ENCODE peak calls at places on chromosomes 2 and 18, in six cellular contexts. One of them, this sample, is unnamed.

GRCh38 chr2:220460257-220460985 is 833.0 kb downstream of the SLC4A3 start:
- DNase-seq in mammary epithelial cell: no peak
- DNase-seq in IMR-90: peak
- DNase-seq in lower leg skin: no peak
- DNase-seq in brain microvascular endothelial cell: no peak
- DNase-seq in tibial nerve: no peak
- DNase-seq in this sample: no peak

GRCh38 chr2:158755738-158756137 is 39.4 kb upstream of the DAPL1 start:
- DNase-seq in mammary epithelial cell: no peak
- DNase-seq in IMR-90: no peak
- DNase-seq in lower leg skin: no peak
- DNase-seq in brain microvascular endothelial cell: no peak
- DNase-seq in tibial nerve: no peak
- DNase-seq in this sample: no peak

GRCh38 chr18:8705941-8706544 is 687 bp downstream of the MTCL1 start:
- DNase-seq in mammary epithelial cell: peak
- DNase-seq in IMR-90: no peak
- DNase-seq in lower leg skin: no peak
- DNase-seq in brain microvascular endothelial cell: no peak
- DNase-seq in tibial nerve: no peak
- DNase-seq in this sample: no peak

GRCh38 chr2:163779970-163780597 is 44.3 kb upstream of the FIGN start:
- DNase-seq in mammary epithelial cell: peak
- DNase-seq in IMR-90: no peak
- DNase-seq in lower leg skin: no peak
- DNase-seq in brain microvascular endothelial cell: no peak
- DNase-seq in tibial nerve: no peak
- DNase-seq in this sample: no peak

GRCh38 chr18:60649107-60649506 is 276.5 kb upstream of the MC4R start:
- DNase-seq in mammary epithelial cell: no peak
- DNase-seq in IMR-90: no peak
- DNase-seq in lower leg skin: no peak
- DNase-seq in brain microvascular endothelial cell: no peak
- DNase-seq in tibial nerve: no peak
- DNase-seq in this sample: no peak

GRCh38 chr2:214960677-214961076 is 151.2 kb upstream of the BARD1 start:
- DNase-seq in mammary epithelial cell: peak
- DNase-seq in IMR-90: peak
- DNase-seq in lower leg skin: no peak
- DNase-seq in brain microvascular endothelial cell: no peak
- DNase-seq in tibial nerve: no peak
- DNase-seq in this sample: no peak

GRCh38 chr2:20674309-20674965 is 7.5 kb downstream of the GDF7 start:
- DNase-seq in mammary epithelial cell: no peak
- DNase-seq in IMR-90: no peak
- DNase-seq in lower leg skin: no peak
- DNase-seq in brain microvascular endothelial cell: no peak
- DNase-seq in tibial nerve: no peak
- DNase-seq in this sample: no peak

GRCh38 chr2:219104107-219105050 is 43.7 kb upstream of the IHH start:
- DNase-seq in mammary epithelial cell: peak
- DNase-seq in IMR-90: peak
- DNase-seq in lower leg skin: no peak
- DNase-seq in brain microvascular endothelial cell: peak
- DNase-seq in tibial nerve: no peak
- DNase-seq in this sample: no peak

GRCh38 chr2:69768217-69768616 is 26.3 kb downstream of the ANXA4 start:
- DNase-seq in mammary epithelial cell: no peak
- DNase-seq in IMR-90: no peak
- DNase-seq in lower leg skin: no peak
- DNase-seq in brain microvascular endothelial cell: no peak
- DNase-seq in tibial nerve: no peak
- DNase-seq in this sample: no peak

GRCh38 chr18:55790296-55790695 is 202.3 kb upstream of the TCF4 start:
- DNase-seq in mammary epithelial cell: peak
- DNase-seq in IMR-90: peak
- DNase-seq in lower leg skin: no peak
- DNase-seq in brain microvascular endothelial cell: peak
- DNase-seq in tibial nerve: no peak
- DNase-seq in this sample: no peak

GRCh38 chr2:104434363-104434792 is 419.5 kb upstream of the POU3F3 start:
- DNase-seq in mammary epithelial cell: no peak
- DNase-seq in IMR-90: no peak
- DNase-seq in lower leg skin: no peak
- DNase-seq in brain microvascular endothelial cell: no peak
- DNase-seq in tibial nerve: no peak
- DNase-seq in this sample: no peak

GRCh38 chr2:105746177-105747080 is 1.7 kb downstream of the NCK2 start:
- DNase-seq in mammary epithelial cell: peak
- DNase-seq in IMR-90: no peak
- DNase-seq in lower leg skin: peak
- DNase-seq in brain microvascular endothelial cell: no peak
- DNase-seq in tibial nerve: peak
- DNase-seq in this sample: peak

DNA sequence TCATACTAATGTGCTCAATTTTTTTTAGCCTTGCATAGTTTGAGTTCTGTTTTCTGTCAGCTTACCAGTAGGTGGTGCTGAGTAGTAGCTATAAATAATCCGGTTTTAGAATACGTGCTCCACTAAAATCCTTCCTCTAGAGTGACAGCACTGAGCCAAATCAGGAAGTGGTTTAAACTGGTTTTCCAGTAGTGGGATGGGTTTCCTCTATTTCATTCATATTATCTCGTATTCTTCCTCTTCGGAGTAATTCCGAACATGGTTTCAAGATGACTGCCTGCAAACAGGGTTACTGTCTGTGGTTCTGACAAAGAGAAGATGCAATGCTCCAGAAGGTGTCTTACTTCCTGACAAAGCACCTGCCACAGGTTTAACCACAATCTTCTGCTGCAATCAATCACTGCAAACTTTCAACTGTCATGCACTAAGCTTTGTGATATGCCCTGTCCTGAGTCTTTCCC is 496.9 kb upstream of the VRK2 start:
- DNase-seq in mammary epithelial cell: peak
- DNase-seq in IMR-90: no peak
- DNase-seq in lower leg skin: no peak
- DNase-seq in brain microvascular endothelial cell: peak
- DNase-seq in tibial nerve: no peak
- DNase-seq in this sample: no peak
- TF ChIP-seq CTCF in mammary epithelial cell: peak
- TF ChIP-seq CTCF in IMR-90: peak
- TF ChIP-seq CTCF in lower leg skin: no peak
- TF ChIP-seq CTCF in brain microvascular endothelial cell: peak
- TF ChIP-seq CTCF in tibial nerve: no peak
- TF ChIP-seq CTCF in this sample: no peak

DNA sequence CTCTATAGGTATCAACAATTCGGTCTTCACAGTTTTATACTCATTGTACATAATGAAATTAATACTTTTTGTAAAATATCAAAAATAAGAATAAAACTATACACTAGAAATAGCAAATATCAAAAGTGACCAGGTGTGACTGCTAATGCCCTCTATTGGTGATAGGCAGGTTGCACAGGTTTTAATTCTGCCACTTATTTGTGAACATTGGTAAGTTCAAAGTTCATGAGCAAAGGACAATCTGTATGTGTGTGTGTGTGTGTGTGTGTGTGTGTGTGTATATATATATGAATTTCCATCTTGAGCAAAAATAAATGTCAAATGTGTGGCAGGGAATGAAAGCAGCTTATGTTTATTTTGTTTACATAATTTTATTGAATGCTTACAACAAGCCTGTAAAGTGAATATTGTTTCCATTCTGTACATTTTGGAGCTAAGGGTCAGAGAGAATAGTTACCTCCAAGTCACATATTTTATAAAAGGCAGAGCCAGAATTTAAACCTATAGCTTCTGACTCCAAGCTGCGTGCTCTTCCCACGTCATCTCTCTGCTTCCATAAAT is 537.4 kb downstream of the CPS1 start:
- DNase-seq in mammary epithelial cell: peak
- DNase-seq in IMR-90: no peak
- DNase-seq in lower leg skin: no peak
- DNase-seq in brain microvascular endothelial cell: no peak
- DNase-seq in tibial nerve: no peak
- DNase-seq in this sample: no peak
- TF ChIP-seq CTCF in mammary epithelial cell: peak
- TF ChIP-seq CTCF in IMR-90: peak
- TF ChIP-seq CTCF in lower leg skin: no peak
- TF ChIP-seq CTCF in brain microvascular endothelial cell: peak
- TF ChIP-seq CTCF in tibial nerve: no peak
- TF ChIP-seq CTCF in this sample: no peak

GRCh38 chr2:230864605-230865323 is at the start of gene ITM2C:
- DNase-seq in mammary epithelial cell: peak
- DNase-seq in IMR-90: peak
- DNase-seq in lower leg skin: no peak
- DNase-seq in brain microvascular endothelial cell: peak
- DNase-seq in tibial nerve: no peak
- DNase-seq in this sample: no peak

GRCh38 chr2:230864122-230864604 is 579 bp upstream of the ITM2C start:
- DNase-seq in mammary epithelial cell: no peak
- DNase-seq in IMR-90: no peak
- DNase-seq in lower leg skin: no peak
- DNase-seq in brain microvascular endothelial cell: no peak
- DNase-seq in tibial nerve: no peak
- DNase-seq in this sample: no peak

GRCh38 chr2:230866704-230867561 is 2.2 kb downstream of the ITM2C start:
- DNase-seq in mammary epithelial cell: no peak
- DNase-seq in IMR-90: peak
- DNase-seq in lower leg skin: no peak
- DNase-seq in brain microvascular endothelial cell: no peak
- DNase-seq in tibial nerve: no peak
- DNase-seq in this sample: no peak

GRCh38 chr2:230865324-230865765 is 603 bp downstream of the ITM2C start:
- DNase-seq in mammary epithelial cell: no peak
- DNase-seq in IMR-90: no peak
- DNase-seq in lower leg skin: no peak
- DNase-seq in brain microvascular endothelial cell: no peak
- DNase-seq in tibial nerve: no peak
- DNase-seq in this sample: no peak

DNA sequence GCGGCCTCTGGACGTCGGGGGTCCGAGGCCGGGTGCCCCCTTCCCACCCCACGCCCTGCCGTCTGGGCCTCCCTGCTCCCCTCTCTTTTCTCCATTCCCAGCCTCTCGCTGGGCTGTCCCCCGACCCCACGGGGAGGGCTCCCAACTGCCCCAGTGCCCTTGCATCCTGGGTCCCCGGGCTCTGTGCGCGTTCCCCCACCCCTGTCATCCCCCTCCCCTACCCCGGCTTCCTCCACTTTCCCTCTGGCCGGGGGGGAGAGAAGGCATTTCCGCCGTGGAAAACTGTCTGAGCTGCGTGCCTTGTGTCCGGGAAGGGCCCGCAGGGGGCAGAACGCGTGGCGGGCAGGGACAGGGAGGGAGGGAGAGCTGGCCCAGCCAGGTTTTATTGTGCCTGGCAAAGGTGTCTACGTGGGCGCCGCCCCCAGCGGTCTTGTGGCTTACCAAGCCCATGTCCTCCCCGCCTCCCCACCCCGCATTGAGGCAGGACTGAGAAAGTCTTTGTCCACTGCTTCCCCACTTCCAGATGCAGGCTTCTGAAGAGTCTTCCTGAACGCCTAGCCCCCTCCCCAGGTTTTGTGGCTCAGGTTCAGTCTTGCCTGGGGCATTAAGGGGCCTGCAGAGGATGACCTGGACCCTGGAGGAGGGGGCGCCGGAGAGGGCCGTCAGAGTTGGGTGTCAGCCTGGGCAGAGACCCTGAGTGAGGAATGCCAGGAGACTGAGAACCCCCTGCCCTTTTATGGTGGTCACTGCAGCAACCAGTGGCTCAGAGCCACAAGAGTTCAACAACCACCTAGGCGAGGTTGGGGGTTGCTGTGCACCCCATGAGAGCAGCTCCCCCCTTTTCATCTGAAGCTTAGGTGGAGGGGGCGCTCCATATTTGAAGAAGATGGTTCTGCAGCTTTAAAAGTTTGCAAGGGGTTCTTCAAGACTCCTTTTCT is 1.3 kb downstream of the ITM2C start:
- DNase-seq in mammary epithelial cell: peak
- DNase-seq in IMR-90: no peak
- DNase-seq in lower leg skin: no peak
- DNase-seq in brain microvascular endothelial cell: no peak
- DNase-seq in tibial nerve: no peak
- DNase-seq in this sample: no peak
- TF ChIP-seq CTCF in mammary epithelial cell: no peak
- TF ChIP-seq CTCF in IMR-90: no peak
- TF ChIP-seq CTCF in lower leg skin: no peak
- TF ChIP-seq CTCF in brain microvascular endothelial cell: peak
- TF ChIP-seq CTCF in tibial nerve: no peak
- TF ChIP-seq CTCF in this sample: no peak

GRCh38 chr18:77091366-77091765 is 41.2 kb downstream of the MBP start:
- DNase-seq in mammary epithelial cell: no peak
- DNase-seq in IMR-90: no peak
- DNase-seq in lower leg skin: no peak
- DNase-seq in brain microvascular endothelial cell: no peak
- DNase-seq in tibial nerve: no peak
- DNase-seq in this sample: no peak

GRCh38 chr18:77090546-77091200 is 41.9 kb downstream of the MBP start:
- DNase-seq in mammary epithelial cell: no peak
- DNase-seq in IMR-90: no peak
- DNase-seq in lower leg skin: no peak
- DNase-seq in brain microvascular endothelial cell: no peak
- DNase-seq in tibial nerve: no peak
- DNase-seq in this sample: no peak

GRCh38 chr18:77093067-77093430 is 39.5 kb downstream of the MBP start:
- DNase-seq in mammary epithelial cell: no peak
- DNase-seq in IMR-90: no peak
- DNase-seq in lower leg skin: no peak
- DNase-seq in brain microvascular endothelial cell: no peak
- DNase-seq in tibial nerve: no peak
- DNase-seq in this sample: no peak

GRCh38 chr18:77093584-77093983 is 39.0 kb downstream of the MBP start:
- DNase-seq in mammary epithelial cell: no peak
- DNase-seq in IMR-90: no peak
- DNase-seq in lower leg skin: no peak
- DNase-seq in brain microvascular endothelial cell: no peak
- DNase-seq in tibial nerve: no peak
- DNase-seq in this sample: no peak

DNA sequence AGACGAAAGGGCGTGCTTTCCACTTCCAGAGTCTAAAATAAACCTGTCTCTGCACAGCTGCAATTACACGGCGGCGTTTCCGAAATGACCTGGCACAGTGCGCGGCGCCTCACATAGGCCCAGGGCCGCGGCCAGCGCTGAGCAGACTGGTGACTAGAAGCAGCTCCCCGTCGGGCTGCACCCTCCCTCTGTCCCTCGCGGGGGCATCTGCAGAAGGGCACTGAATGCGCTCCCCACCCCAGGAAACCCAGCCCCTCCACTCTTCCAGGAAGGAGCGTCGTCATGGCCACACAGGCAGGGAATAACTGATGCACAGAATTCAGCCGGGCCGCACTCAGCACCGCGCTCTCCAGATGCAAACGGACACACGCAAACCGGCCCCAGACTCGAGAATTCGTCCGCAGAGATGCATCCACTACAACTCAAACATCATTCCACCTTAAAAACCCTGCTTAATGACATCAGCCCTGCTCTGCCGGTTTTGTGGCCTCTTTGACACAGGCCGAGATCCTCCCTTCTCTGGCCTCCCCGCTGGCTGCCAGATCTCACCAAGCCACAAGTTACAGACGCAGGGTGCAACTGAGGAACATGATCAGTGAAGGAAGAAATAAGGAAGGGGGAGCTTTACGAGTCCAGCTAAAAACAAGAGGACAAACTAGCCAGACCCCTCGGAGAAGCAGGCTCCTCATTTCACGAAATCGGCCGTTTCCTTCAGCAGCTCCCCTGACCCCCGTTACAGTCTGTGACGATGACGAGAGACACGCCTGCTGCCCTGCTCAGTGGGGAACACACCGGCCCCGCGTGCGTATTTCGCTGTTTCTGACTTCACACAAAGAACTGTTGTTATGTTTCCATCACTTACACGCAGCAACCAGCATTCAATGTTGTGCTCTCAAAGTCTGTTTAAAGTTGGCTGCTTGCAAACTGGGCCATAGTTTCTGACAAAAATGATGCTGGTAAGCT is 40.2 kb downstream of the MBP start:
- DNase-seq in mammary epithelial cell: no peak
- DNase-seq in IMR-90: no peak
- DNase-seq in lower leg skin: no peak
- DNase-seq in brain microvascular endothelial cell: no peak
- DNase-seq in tibial nerve: no peak
- DNase-seq in this sample: no peak
- TF ChIP-seq CTCF in mammary epithelial cell: no peak
- TF ChIP-seq CTCF in IMR-90: no peak
- TF ChIP-seq CTCF in lower leg skin: no peak
- TF ChIP-seq CTCF in brain microvascular endothelial cell: no peak
- TF ChIP-seq CTCF in tibial nerve: no peak
- TF ChIP-seq CTCF in this sample: no peak

This sample was measured in omental fat pad.